ENCODE peak calls at places on chromosomes 4 and X, in four cellular contexts. One of them, this sample, is unnamed.

GRCh38 chrX:153925739-153926593 is at the start of gene ARHGAP4:
- DNase-seq in endothelial cell: no peak
- DNase-seq in activated B cell treated with CpG ODN at 0.5 μM for 24 hours: peak; percentile 48
- DNase-seq in right atrium auricular region: no peak
- DNase-seq in this sample: no peak

GRCh38 chr4:96887857-96888256 is 1048.0 kb downstream of the PDHA2 start:
- DNase-seq in endothelial cell: no peak
- DNase-seq in activated B cell treated with CpG ODN at 0.5 μM for 24 hours: no peak
- DNase-seq in right atrium auricular region: no peak
- DNase-seq in this sample: no peak

GRCh38 chrX:136627381-136627780 is 20.6 kb upstream of the CD40LG start:
- DNase-seq in endothelial cell: no peak
- DNase-seq in activated B cell treated with CpG ODN at 0.5 μM for 24 hours: no peak
- DNase-seq in right atrium auricular region: no peak
- DNase-seq in this sample: no peak

GRCh38 chrX:43703211-43703791 is 47.2 kb downstream of the MAOA start:
- DNase-seq in endothelial cell: no peak
- DNase-seq in activated B cell treated with CpG ODN at 0.5 μM for 24 hours: no peak
- DNase-seq in right atrium auricular region: no peak
- DNase-seq in this sample: no peak

GRCh38 chr4:89482248-89482647 is 174.6 kb upstream of the GPRIN3 start:
- DNase-seq in endothelial cell: no peak
- DNase-seq in activated B cell treated with CpG ODN at 0.5 μM for 24 hours: no peak
- DNase-seq in right atrium auricular region: no peak
- DNase-seq in this sample: no peak

GRCh38 chrX:49761481-49761880 is 65.7 kb upstream of the PAGE1 start:
- DNase-seq in endothelial cell: peak; percentile 16
- DNase-seq in activated B cell treated with CpG ODN at 0.5 μM for 24 hours: no peak
- DNase-seq in right atrium auricular region: no peak
- DNase-seq in this sample: peak; percentile 5

GRCh38 chrX:41238543-41238942 is 95.4 kb upstream of the DDX3X start:
- DNase-seq in endothelial cell: no peak
- DNase-seq in activated B cell treated with CpG ODN at 0.5 μM for 24 hours: no peak
- DNase-seq in right atrium auricular region: no peak
- DNase-seq in this sample: no peak

GRCh38 chrX:34879876-34880275 is 62.7 kb upstream of the FAM47B start:
- DNase-seq in endothelial cell: no peak
- DNase-seq in activated B cell treated with CpG ODN at 0.5 μM for 24 hours: no peak
- DNase-seq in right atrium auricular region: no peak
- DNase-seq in this sample: no peak

GRCh38 chrX:40109288-40110008 is 11.7 kb upstream of the BCOR start:
- DNase-seq in endothelial cell: peak; percentile 37
- DNase-seq in activated B cell treated with CpG ODN at 0.5 μM for 24 hours: peak; percentile 22
- DNase-seq in right atrium auricular region: peak; percentile 72
- DNase-seq in this sample: peak; percentile 65